ENCODE peak calls at places on chromosome 12, in ten cellular contexts. W is heart right ventricle, H is lower lobe of right lung, X is trophoblast cell, R is tibial nerve, G is pancreas, T is lung, J is HCT116, Q is H7, B is left lung. D is an unnamed sample.

GRCh38 chr12:90102957-90103652 is 394.5 kb upstream of the ATP2B1 start:
- DNase-seq in W (no peak), H (no peak), X (peak; percentile 25), R (no peak), G (no peak), T (no peak), J (peak; percentile 29), Q (peak; percentile 4), B (no peak), D (no peak)

GRCh38 chr12:52029686-52030085 is 21.6 kb upstream of the NR4A1 start:
- DNase-seq in W (no peak), H (peak; percentile 67), X (no peak), R (no peak), G (no peak), T (no peak), J (no peak), Q (peak; percentile 92), B (peak; percentile 82), D (peak; percentile 91)

GRCh38 chr12:126347421-126347820 is 1282.2 kb downstream of the AACS start:
- DNase-seq in W (no peak), H (no peak), X (no peak), R (no peak), G (no peak), T (no peak), J (no peak), Q (peak; percentile 60), B (no peak), D (no peak)

GRCh38 chr12:65168606-65169310 is 625 bp upstream of the LEMD3 start:
- DNase-seq in W (no peak), H (no peak), X (no peak), R (no peak), G (no peak), T (no peak), J (no peak), Q (no peak), B (no peak), D (no peak)

GRCh38 chr12:51323317-51323960 is 535 bp downstream of the BIN2 start:
- DNase-seq in W (no peak), H (no peak), X (no peak), R (no peak), G (no peak), T (no peak), J (no peak), Q (peak; percentile 47), B (no peak), D (no peak)

GRCh38 chr12:111045941-111046340 is 125.6 kb upstream of the MYL2 start:
- DNase-seq in W (no peak), H (no peak), X (no peak), R (no peak), G (no peak), T (no peak), J (no peak), Q (peak; percentile 46), B (no peak), D (no peak)

GRCh38 chr12:65170245-65170881 is 980 bp downstream of the LEMD3 start:
- DNase-seq in W (peak; percentile 64), H (peak; percentile 80), X (peak; percentile 53), R (peak; percentile 36), G (peak; percentile 72), T (peak; percentile 69), J (peak; percentile 28), Q (peak; percentile 78), B (peak; percentile 83), D (peak; percentile 55)

GRCh38 chr12:116673713-116674112 is 64.2 kb downstream of the SPRING1 start:
- DNase-seq in W (no peak), H (no peak), X (no peak), R (no peak), G (no peak), T (no peak), J (peak; percentile 21), Q (no peak), B (no peak), D (no peak)

GRCh38 chr12:53277981-53278380 is 9.9 kb downstream of the ESPL1 start:
- DNase-seq in W (no peak), H (no peak), X (peak; percentile 75), R (no peak), G (no peak), T (no peak), J (no peak), Q (no peak), B (no peak), D (no peak)

GRCh38 chr12:53268637-53269562 is 801 bp downstream of the ESPL1 start:
- DNase-seq in W (no peak), H (no peak), X (no peak), R (no peak), G (no peak), T (no peak), J (no peak), Q (peak; percentile 73), B (no peak), D (no peak)

GRCh38 chr12:53276511-53276910 is 8.4 kb downstream of the ESPL1 start:
- DNase-seq in W (no peak), H (no peak), X (no peak), R (no peak), G (no peak), T (no peak), J (no peak), Q (no peak), B (no peak), D (no peak)

GRCh38 chr12:53279283-53279869 is 11.3 kb downstream of the ESPL1 start:
- DNase-seq in W (no peak), H (no peak), X (no peak), R (no peak), G (no peak), T (no peak), J (no peak), Q (no peak), B (no peak), D (no peak)

GRCh38 chr12:53274445-53274844 is 6.3 kb downstream of the ESPL1 start:
- DNase-seq in W (no peak), H (no peak), X (no peak), R (no peak), G (no peak), T (no peak), J (no peak), Q (no peak), B (no peak), D (no peak)
- H3K36me3 ChIP-seq in W (no peaks in the 10 kb centered on the region), H (no peaks in the 10 kb centered on the region), X (peaks cover 48% of the 10 kb centered on the region), R (no peaks in the 10 kb centered on the region), G (no peaks in the 10 kb centered on the region), T (no peaks in the 10 kb centered on the region), J (peaks cover 15% of the 10 kb centered on the region), Q (peaks cover 37% of the 10 kb centered on the region), B (no peaks in the 10 kb centered on the region), D (no peaks in the 10 kb centered on the region)

GRCh38 chr12:5888816-5889315 is 56.2 kb downstream of the ANO2 start:
- DNase-seq in W (no peak), H (no peak), X (no peak), R (no peak), G (no peak), T (no peak), J (no peak), Q (no peak), B (no peak), D (no peak)

GRCh38 chr12:5884285-5884684 is 60.8 kb downstream of the ANO2 start:
- DNase-seq in W (no peak), H (no peak), X (no peak), R (no peak), G (no peak), T (no peak), J (no peak), Q (no peak), B (no peak), D (no peak)

GRCh38 chr12:5887758-5888157 is 57.3 kb downstream of the ANO2 start:
- DNase-seq in W (no peak), H (no peak), X (no peak), R (no peak), G (no peak), T (no peak), J (no peak), Q (no peak), B (no peak), D (no peak)

GRCh38 chr12:5884846-5885245 is 60.2 kb downstream of the ANO2 start:
- DNase-seq in W (no peak), H (no peak), X (no peak), R (no peak), G (no peak), T (no peak), J (no peak), Q (no peak), B (no peak), D (no peak)

GRCh38 chr12:5889381-5890047 is 55.5 kb downstream of the ANO2 start:
- DNase-seq in W (no peak), H (no peak), X (no peak), R (no peak), G (no peak), T (no peak), J (peak; percentile 62), Q (peak; percentile 56), B (no peak), D (no peak)
- H3K27me3 ChIP-seq in W (no peaks in the 10 kb centered on the region), H (peaks cover 4% of the 10 kb centered on the region), X (no peaks in the 10 kb centered on the region), R (no peaks in the 10 kb centered on the region), G (no peaks in the 10 kb centered on the region), T (no peaks in the 10 kb centered on the region), J (peaks cover 9% of the 10 kb centered on the region), Q (no peaks in the 10 kb centered on the region), B (peaks cover 27% of the 10 kb centered on the region), D (no peaks in the 10 kb centered on the region)

DNA sequence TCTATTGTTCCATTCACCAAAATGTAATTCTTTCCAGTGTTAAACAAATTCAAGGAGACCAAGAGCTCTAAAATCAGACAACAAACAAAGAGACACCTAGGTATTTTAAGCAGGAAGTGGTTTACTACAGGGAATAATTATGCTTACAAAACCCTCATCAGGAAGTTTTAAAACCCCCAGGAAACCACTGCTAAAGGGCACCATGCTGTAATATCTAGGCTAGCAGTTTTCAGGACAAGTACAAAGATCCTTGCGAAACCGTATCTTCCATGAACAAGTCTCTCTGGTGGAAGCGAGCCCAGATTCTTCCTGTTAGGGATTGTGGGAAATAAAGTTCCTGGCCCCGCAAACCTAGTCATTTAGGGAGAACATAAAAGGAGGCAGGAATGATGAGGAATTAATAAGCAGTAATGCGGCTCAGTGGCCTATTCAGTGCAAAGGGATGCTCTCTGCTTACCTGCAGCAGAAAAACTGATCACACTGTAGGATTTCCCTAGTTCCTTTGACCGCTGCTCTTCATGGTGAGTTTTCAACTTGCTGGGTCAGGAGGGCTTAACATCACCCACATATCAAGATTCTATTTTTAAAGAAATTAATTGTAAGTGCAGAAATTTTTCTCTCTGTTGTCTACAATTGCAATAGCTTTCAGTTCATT is 42.8 kb downstream of the ACSM4 start:
- DNase-seq in W (no peak), H (no peak), X (no peak), R (no peak), G (no peak), T (no peak), J (no peak), Q (no peak), B (no peak), D (no peak)
- H3K36me3 ChIP-seq in W (no peaks in the 10 kb centered on the region), H (no peaks in the 10 kb centered on the region), X (no peaks in the 10 kb centered on the region), R (no peaks in the 10 kb centered on the region), G (no peaks in the 10 kb centered on the region), T (no peaks in the 10 kb centered on the region), J (no peaks in the 10 kb centered on the region), Q (no peaks in the 10 kb centered on the region), B (no peaks in the 10 kb centered on the region), D (no peaks in the 10 kb centered on the region)

GRCh38 chr12:53998174-53998899 is 1.6 kb upstream of the HOXC9 start:
- DNase-seq in W (no peak), H (no peak), X (no peak), R (no peak), G (no peak), T (no peak), J (no peak), Q (no peak), B (no peak), D (no peak)

GRCh38 chr12:53996886-53997217 is 3.1 kb upstream of the HOXC9 start:
- DNase-seq in W (no peak), H (no peak), X (no peak), R (no peak), G (no peak), T (no peak), J (no peak), Q (no peak), B (no peak), D (no peak)

GRCh38 chr12:53998900-53999236 is 1.1 kb upstream of the HOXC9 start:
- DNase-seq in W (no peak), H (no peak), X (no peak), R (no peak), G (no peak), T (no peak), J (no peak), Q (no peak), B (no peak), D (no peak)

GRCh38 chr12:53996188-53996885 is 3.6 kb upstream of the HOXC9 start:
- DNase-seq in W (no peak), H (no peak), X (no peak), R (no peak), G (no peak), T (no peak), J (no peak), Q (no peak), B (no peak), D (no peak)

DNA sequence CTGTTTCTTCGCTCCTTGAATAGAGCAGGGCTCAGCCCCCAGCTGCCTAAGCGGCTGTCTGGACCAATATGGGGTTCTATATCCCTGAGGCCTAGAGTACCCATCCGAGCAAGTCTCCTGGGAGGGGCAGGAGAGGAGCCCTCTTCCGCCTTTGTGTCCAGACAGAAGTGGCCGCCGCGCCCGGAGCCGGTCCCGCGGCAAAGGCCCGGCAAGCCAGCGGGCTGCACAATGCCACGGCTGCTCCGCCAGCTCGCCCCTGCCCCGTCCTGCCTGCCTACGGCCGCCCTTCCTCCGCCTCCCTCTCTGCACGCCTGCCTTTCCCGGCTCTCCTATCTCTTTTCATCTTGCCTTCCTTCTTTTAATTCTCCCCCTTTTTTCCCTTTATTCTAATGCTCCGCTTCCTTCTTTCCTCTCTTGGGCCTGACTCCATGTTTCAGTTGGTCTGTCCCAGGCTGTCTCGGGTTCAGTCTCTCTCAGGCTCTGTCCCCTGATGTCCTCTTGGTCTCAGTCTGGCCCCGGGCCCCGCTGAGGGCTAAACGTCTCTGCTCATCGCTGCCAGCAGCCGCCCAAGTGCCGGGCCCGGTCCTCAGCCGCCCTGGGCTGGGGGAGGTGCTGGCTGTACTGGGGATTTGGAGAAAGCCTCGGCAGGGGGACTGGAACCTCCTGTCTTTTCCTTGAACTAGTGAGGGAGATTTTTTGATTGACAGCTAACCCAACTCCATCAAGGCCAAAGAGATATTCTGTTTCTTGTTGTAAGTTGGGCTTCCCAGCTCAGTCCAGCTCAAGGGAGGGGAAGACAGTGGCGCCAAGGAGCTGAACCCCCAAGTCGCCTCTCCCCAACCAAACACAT is 2.4 kb upstream of the HOXC9 start:
- DNase-seq in W (no peak), H (no peak), X (no peak), R (no peak), G (no peak), T (no peak), J (no peak), Q (no peak), B (no peak), D (no peak)
- H3K27me3 ChIP-seq in W (peaks cover 63% of the 10 kb centered on the region), H (peaks cover 100% of the 10 kb centered on the region), X (peaks cover 97% of the 10 kb centered on the region), R (peaks cover 76% of the 10 kb centered on the region), G (peaks cover 9% of the 10 kb centered on the region), T (no peaks in the 10 kb centered on the region), J (no peaks in the 10 kb centered on the region), Q (peaks cover 100% of the 10 kb centered on the region), B (peaks cover 100% of the 10 kb centered on the region), D (peaks cover 89% of the 10 kb centered on the region)